ENCODE peak calls at places on chromosomes 12 and 14, in six cellular contexts. One of them, this sample, is unnamed.

GRCh38 chr14:41615011-41615595 is 8.4 kb downstream of the LRFN5 start:
- DNase-seq in adrenal gland: no peak
- DNase-seq in lower lobe of right lung: no peak
- DNase-seq in IMR-90: no peak
- DNase-seq in tibial nerve: no peak
- DNase-seq in uterus: no peak
- DNase-seq in this sample: no peak

GRCh38 chr14:81414123-81414522 is 14.0 kb upstream of the STON2 start:
- DNase-seq in uterus: no peak
- DNase-seq in IMR-90: no peak
- DNase-seq in tibial nerve: no peak
- DNase-seq in lower lobe of right lung: no peak
- DNase-seq in adrenal gland: no peak
- DNase-seq in this sample: no peak

GRCh38 chr12:113684908-113685512 is 213.3 kb upstream of the LHX5 start:
- DNase-seq in IMR-90: no peak
- DNase-seq in lower lobe of right lung: no peak
- DNase-seq in tibial nerve: no peak
- DNase-seq in uterus: no peak
- DNase-seq in adrenal gland: no peak
- DNase-seq in this sample: no peak

GRCh38 chr12:49040364-49040855 is 20.2 kb downstream of the KMT2D start:
- DNase-seq in IMR-90: no peak
- DNase-seq in lower lobe of right lung: no peak
- DNase-seq in adrenal gland: no peak
- DNase-seq in uterus: no peak
- DNase-seq in tibial nerve: no peak
- DNase-seq in this sample: no peak

GRCh38 chr14:73007835-73008234 is 19.1 kb downstream of the ZFYVE1 start:
- DNase-seq in adrenal gland: no peak
- DNase-seq in tibial nerve: no peak
- DNase-seq in IMR-90: no peak
- DNase-seq in lower lobe of right lung: no peak
- DNase-seq in uterus: no peak
- DNase-seq in this sample: no peak

GRCh38 chr12:78146365-78146772 is 315.7 kb downstream of the NAV3 start:
- DNase-seq in lower lobe of right lung: no peak
- DNase-seq in tibial nerve: no peak
- DNase-seq in adrenal gland: no peak
- DNase-seq in uterus: no peak
- DNase-seq in IMR-90: peak; percentile 62
- DNase-seq in this sample: peak; percentile 11

GRCh38 chr14:92426237-92426636 is 87.3 kb upstream of the RIN3 start:
- DNase-seq in tibial nerve: no peak
- DNase-seq in uterus: no peak
- DNase-seq in lower lobe of right lung: no peak
- DNase-seq in IMR-90: peak; percentile 50
- DNase-seq in adrenal gland: no peak
- DNase-seq in this sample: no peak

GRCh38 chr12:113862570-113863454 is 103.3 kb downstream of the RBM19 start:
- DNase-seq in lower lobe of right lung: no peak
- DNase-seq in IMR-90: peak; percentile 94
- DNase-seq in tibial nerve: no peak
- DNase-seq in uterus: no peak
- DNase-seq in adrenal gland: no peak
- DNase-seq in this sample: peak; percentile 79

GRCh38 chr14:102849522-102850379 is 72.5 kb downstream of the TRAF3 start:
- DNase-seq in lower lobe of right lung: no peak
- DNase-seq in uterus: no peak
- DNase-seq in tibial nerve: no peak
- DNase-seq in adrenal gland: no peak
- DNase-seq in IMR-90: peak; percentile 64
- DNase-seq in this sample: no peak

GRCh38 chr12:108442077-108442476 is 73.0 kb upstream of the FICD start:
- DNase-seq in IMR-90: no peak
- DNase-seq in adrenal gland: no peak
- DNase-seq in lower lobe of right lung: no peak
- DNase-seq in uterus: no peak
- DNase-seq in tibial nerve: no peak
- DNase-seq in this sample: no peak

GRCh38 chr14:93059917-93060545 is 55.7 kb downstream of the ITPK1 start:
- DNase-seq in uterus: no peak
- DNase-seq in lower lobe of right lung: no peak
- DNase-seq in tibial nerve: no peak
- DNase-seq in IMR-90: no peak
- DNase-seq in adrenal gland: no peak
- DNase-seq in this sample: no peak

GRCh38 chr12:57517187-57517586 is 3.1 kb downstream of the DDIT3 start:
- DNase-seq in IMR-90: peak; percentile 72
- DNase-seq in lower lobe of right lung: no peak
- DNase-seq in uterus: no peak
- DNase-seq in adrenal gland: peak; percentile 49
- DNase-seq in tibial nerve: no peak
- DNase-seq in this sample: no peak

GRCh38 chr12:92570056-92570753 is 132.6 kb upstream of the PLEKHG7 start:
- DNase-seq in uterus: peak; percentile 41
- DNase-seq in lower lobe of right lung: no peak
- DNase-seq in adrenal gland: peak; percentile 87
- DNase-seq in IMR-90: peak; percentile 86
- DNase-seq in tibial nerve: no peak
- DNase-seq in this sample: peak; percentile 77

GRCh38 chr12:19012965-19013364 is 116.6 kb upstream of the PLEKHA5 start:
- DNase-seq in lower lobe of right lung: no peak
- DNase-seq in tibial nerve: no peak
- DNase-seq in IMR-90: no peak
- DNase-seq in uterus: no peak
- DNase-seq in adrenal gland: no peak
- DNase-seq in this sample: no peak

GRCh38 chr14:63383776-63384367 is 65.1 kb upstream of the GPHB5 start:
- DNase-seq in adrenal gland: no peak
- DNase-seq in uterus: no peak
- DNase-seq in tibial nerve: no peak
- DNase-seq in IMR-90: no peak
- DNase-seq in lower lobe of right lung: no peak
- DNase-seq in this sample: no peak
- H3K27me3 ChIP-seq in adrenal gland: no peaks in the 10 kb centered on the region
- H3K27me3 ChIP-seq in uterus: no peaks in the 10 kb centered on the region
- H3K27me3 ChIP-seq in tibial nerve: no peaks in the 10 kb centered on the region
- H3K27me3 ChIP-seq in IMR-90: no peaks in the 10 kb centered on the region
- H3K27me3 ChIP-seq in lower lobe of right lung: no peaks in the 10 kb centered on the region
- H3K27me3 ChIP-seq in this sample: no peaks in the 10 kb centered on the region

GRCh38 chr14:20823859-20824258 is 21.2 kb upstream of the RNASE1 start:
- DNase-seq in uterus: no peak
- DNase-seq in tibial nerve: no peak
- DNase-seq in lower lobe of right lung: no peak
- DNase-seq in adrenal gland: no peak
- DNase-seq in IMR-90: no peak
- DNase-seq in this sample: no peak

GRCh38 chr14:20818861-20819260 is 16.2 kb upstream of the RNASE1 start:
- DNase-seq in uterus: no peak
- DNase-seq in tibial nerve: no peak
- DNase-seq in IMR-90: no peak
- DNase-seq in lower lobe of right lung: no peak
- DNase-seq in adrenal gland: no peak
- DNase-seq in this sample: no peak

GRCh38 chr14:20820063-20820904 is 17.6 kb upstream of the RNASE1 start:
- DNase-seq in tibial nerve: no peak
- DNase-seq in uterus: no peak
- DNase-seq in IMR-90: no peak
- DNase-seq in adrenal gland: no peak
- DNase-seq in lower lobe of right lung: no peak
- DNase-seq in this sample: no peak
- TF ChIP-seq CTCF in tibial nerve: no peak
- TF ChIP-seq CTCF in uterus: no peak
- TF ChIP-seq CTCF in IMR-90: no peak
- TF ChIP-seq CTCF in adrenal gland: no peak
- TF ChIP-seq CTCF in lower lobe of right lung: no peak
- TF ChIP-seq CTCF in this sample: no peak

GRCh38 chr14:44589180-44589579 is 82.1 kb upstream of the FSCB start:
- DNase-seq in IMR-90: no peak
- DNase-seq in lower lobe of right lung: no peak
- DNase-seq in adrenal gland: no peak
- DNase-seq in uterus: no peak
- DNase-seq in tibial nerve: no peak
- DNase-seq in this sample: no peak
- H3K4me3 ChIP-seq in IMR-90: no peak overlapping the region
- H3K4me3 ChIP-seq in lower lobe of right lung: no peak overlapping the region
- H3K4me3 ChIP-seq in adrenal gland: no peak overlapping the region
- H3K4me3 ChIP-seq in uterus: no peak overlapping the region
- H3K4me3 ChIP-seq in tibial nerve: no peak overlapping the region
- H3K4me3 ChIP-seq in this sample: no peak overlapping the region

DNA sequence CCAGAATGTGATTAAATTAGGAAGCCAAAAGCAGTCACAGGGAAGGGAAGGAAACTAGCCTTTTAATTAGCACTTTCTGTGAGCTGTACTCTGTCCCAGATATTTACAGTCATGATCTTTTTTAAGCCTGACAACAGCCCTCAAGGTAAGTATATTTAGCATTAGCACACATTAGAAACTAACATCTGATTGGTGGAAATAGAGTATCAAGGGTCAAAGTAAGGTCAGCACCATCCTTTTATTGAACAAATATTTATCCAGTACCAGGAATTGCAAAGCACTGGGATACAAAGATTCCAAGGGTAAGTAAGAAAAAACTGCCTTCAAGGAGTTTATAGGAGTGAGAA is 28.2 kb downstream of the RPGRIP1 start:
- DNase-seq in IMR-90: no peak
- DNase-seq in lower lobe of right lung: no peak
- DNase-seq in tibial nerve: no peak
- DNase-seq in uterus: no peak
- DNase-seq in adrenal gland: no peak
- DNase-seq in this sample: no peak
- H3K27me3 ChIP-seq in IMR-90: peaks cover 32% of the 10 kb centered on the region
- H3K27me3 ChIP-seq in lower lobe of right lung: peaks cover 3% of the 10 kb centered on the region
- H3K27me3 ChIP-seq in tibial nerve: peaks cover 5% of the 10 kb centered on the region
- H3K27me3 ChIP-seq in uterus: peaks cover 5% of the 10 kb centered on the region
- H3K27me3 ChIP-seq in adrenal gland: no peaks in the 10 kb centered on the region
- H3K27me3 ChIP-seq in this sample: peaks cover 31% of the 10 kb centered on the region

DNA sequence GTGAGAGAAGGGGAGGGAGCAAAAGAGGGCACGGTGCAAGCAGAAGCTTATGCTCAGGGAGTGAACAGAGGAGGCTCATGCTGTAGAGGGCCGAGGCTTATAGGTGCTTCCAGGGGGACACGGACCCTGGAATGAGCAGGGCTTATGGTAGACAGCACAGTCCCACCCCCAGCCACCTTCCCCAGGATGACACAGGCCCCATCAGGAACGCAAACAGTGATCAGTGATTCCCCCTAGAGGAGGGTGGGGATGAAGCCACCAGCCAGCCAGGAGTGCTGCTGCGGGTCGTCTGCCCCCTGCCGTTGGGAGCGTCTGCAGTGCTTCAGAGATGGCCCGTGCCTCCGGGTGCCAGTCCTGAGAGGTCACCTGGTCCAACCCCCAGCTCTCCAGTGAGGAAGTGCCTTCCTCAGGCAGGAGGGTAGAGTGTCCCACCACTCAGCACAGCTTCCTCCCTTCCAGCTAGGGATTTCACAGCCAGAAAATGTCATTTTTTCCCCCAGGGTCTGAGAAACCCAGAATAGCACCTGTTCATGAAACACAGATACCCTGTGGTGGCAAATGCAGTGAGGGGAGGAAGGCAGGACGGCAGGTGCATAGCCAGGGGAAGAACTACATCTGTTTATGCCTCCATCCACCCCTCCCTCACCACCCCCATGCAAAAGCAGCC is 60.7 kb downstream of the SLC6A12 start:
- DNase-seq in adrenal gland: peak; percentile 70
- DNase-seq in IMR-90: peak; percentile 54
- DNase-seq in uterus: no peak
- DNase-seq in lower lobe of right lung: peak; percentile 80
- DNase-seq in tibial nerve: no peak
- DNase-seq in this sample: no peak
- TF ChIP-seq CTCF in adrenal gland: peak; percentile 69
- TF ChIP-seq CTCF in IMR-90: peak; percentile 95
- TF ChIP-seq CTCF in uterus: peak; percentile 30
- TF ChIP-seq CTCF in lower lobe of right lung: peak; percentile 60
- TF ChIP-seq CTCF in tibial nerve: peak; percentile 38
- TF ChIP-seq CTCF in this sample: peak; percentile 91

This sample was measured in AG04450.